ENCODE peak calls at places on chromosomes 11 and 22, in seven cellular contexts. S is esophagus muscularis mucosa, C is A549, M is body of pancreas, N is right lobe of liver, H is sigmoid colon, Z is uterus. A is an unnamed sample.

GRCh38 chr11:126591966-126592489 is 236.5 kb downstream of the ST3GAL4 start:
- DNase-seq in M (no peak), N (no peak), H (no peak), Z (no peak), C (no peak), S (no peak), A (no peak)

GRCh38 chr11:58505849-58506248 is 2.1 kb downstream of the OR5B21 start:
- DNase-seq in N (no peak), M (no peak), S (no peak), H (no peak), Z (no peak), C (no peak), A (no peak)

GRCh38 chr11:128865490-128865889 is 1.6 kb downstream of the KCNJ1 start:
- DNase-seq in Z (no peak), H (no peak), N (no peak), M (no peak), S (no peak), C (no peak), A (no peak)

GRCh38 chr11:75453916-75454655 is 21.1 kb upstream of the KLHL35 start:
- DNase-seq in Z (no peak), N (no peak), S (no peak), H (no peak), C (no peak), M (no peak), A (no peak)

GRCh38 chr11:61141601-61142028 is 19.6 kb downstream of the VPS37C start:
- DNase-seq in N (no peak), Z (no peak), M (peak; percentile 71), H (peak; percentile 66), C (no peak), S (no peak), A (peak; percentile 90)

GRCh38 chr11:88250566-88251080 is 75.4 kb upstream of the RAB38 start:
- DNase-seq in S (no peak), M (no peak), H (no peak), C (no peak), Z (no peak), N (no peak), A (no peak)

GRCh38 chr22:28023774-28024173 is 104.7 kb upstream of the PITPNB start:
- DNase-seq in C (no peak), M (no peak), S (no peak), Z (no peak), N (no peak), H (peak; percentile 29), A (peak; percentile 7)

GRCh38 chr11:46894961-46895360 is 23.4 kb downstream of the LRP4 start:
- DNase-seq in N (no peak), C (no peak), Z (no peak), M (no peak), H (no peak), S (no peak), A (no peak)

GRCh38 chr11:126452718-126453117 is 97.2 kb downstream of the ST3GAL4 start:
- DNase-seq in Z (no peak), S (no peak), H (no peak), M (no peak), N (no peak), C (no peak), A (no peak)

GRCh38 chr11:69494851-69495250 is 13.4 kb downstream of the LINC01488 start:
- DNase-seq in M (no peak), H (no peak), S (no peak), Z (no peak), N (peak; percentile 15), C (no peak), A (no peak)

GRCh38 chr11:120335596-120335927 is 651 bp upstream of the ARHGEF12 start:
- DNase-seq in M (peak; percentile 48), N (no peak), H (no peak), Z (no peak), S (no peak), C (no peak), A (peak; percentile 47)

GRCh38 chr22:28711820-28712777 is 29.5 kb downstream of the CHEK2 start:
- DNase-seq in H (no peak), S (no peak), M (peak; percentile 6), N (no peak), C (peak; percentile 91), Z (peak; percentile 64), A (no peak)

GRCh38 chr22:29635734-29636357 is 32.4 kb downstream of the NF2 start:
- DNase-seq in N (no peak), Z (no peak), C (peak; percentile 62), H (no peak), M (no peak), S (no peak), A (no peak)

GRCh38 chr11:73423506-73423905 is 47.3 kb downstream of the RELT start:
- DNase-seq in Z (no peak), S (no peak), C (no peak), N (no peak), H (no peak), M (no peak), A (no peak)

GRCh38 chr11:84022695-84023094 is 736.5 kb upstream of the CCDC90B start:
- DNase-seq in C (no peak), N (no peak), S (no peak), H (no peak), M (no peak), Z (no peak), A (no peak)

GRCh38 chr22:17786435-17787158 is 12.3 kb upstream of the BID start:
- DNase-seq in C (no peak), Z (peak; percentile 68), M (peak; percentile 37), N (peak; percentile 88), H (peak; percentile 89), S (no peak), A (peak; percentile 57)

GRCh38 chr11:14881794-14882193 is 10.2 kb downstream of the CYP2R1 start:
- DNase-seq in N (no peak), M (no peak), H (no peak), Z (no peak), C (no peak), S (no peak), A (no peak)

GRCh38 chr11:14884667-14885273 is 7.3 kb downstream of the CYP2R1 start:
- DNase-seq in S (no peak), M (no peak), H (no peak), N (no peak), C (no peak), Z (no peak), A (no peak)

GRCh38 chr11:14882196-14882595 is 9.8 kb downstream of the CYP2R1 start:
- DNase-seq in C (no peak), N (no peak), H (no peak), Z (no peak), S (no peak), M (no peak), A (no peak)

GRCh38 chr11:14891143-14892035 is 642 bp downstream of the CYP2R1 start:
- DNase-seq in N (peak; percentile 92), S (peak; percentile 94), M (peak; percentile 90), H (peak; percentile 94), C (peak; percentile 94), Z (peak; percentile 80), A (peak; percentile 92)

DNA sequence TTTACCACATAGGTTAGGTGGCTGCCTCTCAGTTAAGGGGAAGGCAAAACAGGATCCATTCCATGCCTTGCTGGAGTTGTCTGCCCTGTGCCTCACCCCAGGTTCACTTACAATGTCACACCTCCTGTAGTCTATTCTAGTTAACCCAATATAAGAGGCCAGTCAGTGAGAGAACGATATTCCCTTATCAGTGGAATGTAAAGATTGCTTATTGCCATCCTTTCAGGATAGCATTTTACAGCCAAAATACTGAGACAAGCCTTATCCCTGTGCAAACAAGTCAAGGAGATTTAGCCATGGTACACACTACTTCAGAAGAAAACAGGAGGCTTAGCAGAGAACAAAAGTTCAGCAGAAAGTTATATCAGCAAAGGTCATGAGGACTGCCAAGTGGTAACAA is 5.5 kb downstream of the CYP2R1 start:
- DNase-seq in H (no peak), S (no peak), M (no peak), C (no peak), Z (no peak), N (no peak), A (no peak)
- TF ChIP-seq POLR2A in H (no peak), S (no peak), M (no peak), C (no peak), Z (no peak), N (no peak), A (no peak)

GRCh38 chr22:37640591-37641250 is 1.3 kb downstream of the SH3BP1 start:
- DNase-seq in H (no peak), C (no peak), N (no peak), Z (no peak), S (no peak), M (no peak), A (no peak)
- H3K4me3 ChIP-seq in H (peak overlapping the region; percentile 63), C (no peak overlapping the region), N (peak overlapping the region; percentile 49), Z (peak overlapping the region; percentile 63), S (peak overlapping the region; percentile 57), M (no peak overlapping the region), A (peak overlapping the region; percentile 60)

DNA sequence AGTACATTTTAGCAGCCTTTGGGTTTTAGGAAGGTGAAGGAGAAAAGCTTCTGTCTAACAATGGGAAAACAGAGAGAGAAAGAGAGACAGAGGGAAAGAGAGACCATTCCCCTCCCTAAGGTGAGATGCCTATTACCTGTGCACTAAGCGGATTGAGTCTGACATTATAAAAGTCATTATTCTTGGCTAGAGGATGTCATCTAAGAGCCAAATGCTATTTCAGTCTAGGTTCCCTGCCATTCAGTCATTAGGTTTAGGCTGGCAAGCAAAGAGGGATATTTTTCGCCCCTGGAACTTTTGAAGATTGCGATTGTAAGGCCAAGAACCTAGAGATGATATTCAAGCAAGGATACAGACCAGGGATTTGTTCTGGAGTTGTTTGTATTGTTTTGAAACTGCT is 7.2 kb downstream of the BLID start:
- DNase-seq in S (no peak), Z (no peak), M (no peak), N (no peak), C (no peak), H (no peak), A (no peak)
- H3K27ac ChIP-seq in S (no peak overlapping the region), Z (no peak overlapping the region), M (no peak overlapping the region), N (no peak overlapping the region), C (no peak overlapping the region), H (no peak overlapping the region), A (no peak overlapping the region)

GRCh38 chr11:725624-726202 is 19.7 kb downstream of the EPS8L2 start:
- DNase-seq in Z (no peak), M (no peak), C (no peak), S (no peak), H (no peak), N (peak; percentile 57), A (no peak)

GRCh38 chr11:724733-725386 is 18.8 kb downstream of the EPS8L2 start:
- DNase-seq in C (no peak), Z (no peak), S (no peak), H (no peak), N (peak; percentile 54), M (no peak), A (no peak)

GRCh38 chr11:727281-727701 is 20.0 kb upstream of the TALDO1 start:
- DNase-seq in C (no peak), N (peak; percentile 57), H (no peak), M (no peak), Z (no peak), S (no peak), A (no peak)

GRCh38 chr11:727859-728748 is 19.2 kb upstream of the TALDO1 start:
- DNase-seq in N (peak; percentile 85), S (no peak), M (peak; percentile 86), C (peak; percentile 93), Z (peak; percentile 88), H (peak; percentile 92), A (peak; percentile 91)

DNA sequence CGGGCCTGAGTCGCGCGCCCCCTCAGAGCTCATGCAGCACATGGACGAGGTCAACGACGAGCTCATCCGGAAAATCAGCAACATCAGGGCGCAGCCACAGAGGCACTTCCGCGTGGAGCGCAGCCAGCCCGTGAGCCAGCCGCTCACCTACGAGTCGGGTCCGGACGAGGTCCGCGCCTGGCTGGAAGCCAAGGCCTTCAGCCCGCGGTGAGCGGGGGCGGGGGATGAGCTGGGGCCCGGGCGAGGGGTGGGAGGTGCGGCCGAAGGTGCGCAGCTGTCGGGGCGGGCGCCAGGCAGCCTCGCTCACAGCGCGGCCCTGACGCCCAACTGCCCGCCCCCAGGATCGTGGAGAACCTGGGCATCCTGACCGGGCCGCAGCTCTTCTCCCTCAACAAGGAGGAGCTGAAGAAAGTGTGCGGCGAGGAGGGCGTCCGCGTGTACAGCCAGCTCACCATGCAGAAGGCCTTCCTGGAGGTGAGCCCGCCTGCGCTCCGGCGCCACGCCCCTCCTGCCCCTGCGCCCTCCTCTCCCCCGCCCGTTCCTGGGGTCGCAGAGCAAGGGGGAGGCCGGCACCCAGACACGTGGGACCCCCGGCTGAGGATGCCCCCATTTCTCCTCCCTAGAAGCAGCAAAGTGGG is 20.4 kb downstream of the EPS8L2 start:
- DNase-seq in S (no peak), H (peak; percentile 80), N (peak; percentile 72), M (peak; percentile 90), Z (no peak), C (no peak), A (peak; percentile 83)
- TF ChIP-seq POLR2A in S (no peak), H (no peak), N (no peak), M (peak; percentile 25), Z (no peak), C (no peak), A (no peak)